ENCODE peak calls at places on chromosomes 1 and 21, in six cellular contexts. J is IMR-90, Z is mesendoderm, H is H1, N is H9, X is neuronal stem cell. C is an unnamed sample. For H3K27me3, the result is how much of the 10 kb centered on the place peaks cover.

GRCh38 chr1:236289492-236290131 is 7.9 kb upstream of the ERO1B start:
- DNase-seq in J (no peak), Z (no peak), H (no peak), N (no peak), X (no peak), C (no peak)

GRCh38 chr1:202241376-202242079 is 47.9 kb downstream of the LGR6 start:
- DNase-seq in J (no peak), Z (no peak), H (no peak), N (peak), X (no peak), C (no peak)

GRCh38 chr1:18038051-18038450 is 69.5 kb upstream of the IGSF21 start:
- DNase-seq in J (no peak), Z (no peak), H (no peak), N (no peak), X (no peak), C (no peak)

GRCh38 chr1:12532405-12533315 is 85.3 kb downstream of the DHRS3 start:
- DNase-seq in J (no peak), Z (no peak), H (no peak), N (no peak), X (no peak), C (no peak)

GRCh38 chr1:42418516-42418915 is 37.3 kb downstream of the ZMYND12 start:
- DNase-seq in J (no peak), Z (peak), H (no peak), N (no peak), X (no peak), C (no peak)

GRCh38 chr1:170881268-170882265 is 53.8 kb upstream of the MROH9 start:
- DNase-seq in J (peak), Z (peak), H (no peak), N (no peak), X (peak), C (peak)

GRCh38 chr21:44298301-44298700 is 1.6 kb upstream of the PFKL start:
- DNase-seq in J (peak), Z (no peak), H (no peak), N (no peak), X (no peak), C (no peak)

GRCh38 chr1:94247146-94248094 is 10.0 kb upstream of the ARHGAP29 start:
- DNase-seq in J (peak), Z (peak), H (peak), N (peak), X (peak), C (peak)

GRCh38 chr1:154741747-154742495 is 128.2 kb downstream of the KCNN3 start:
- DNase-seq in J (no peak), Z (peak), H (peak), N (peak), X (no peak), C (no peak)

GRCh38 chr1:248906741-248907661 is 966 bp downstream of the PGBD2 start:
- DNase-seq in J (peak), Z (no peak), H (no peak), N (no peak), X (peak), C (no peak)

GRCh38 chr1:207500306-207500705 is 4.3 kb downstream of the CR1 start:
- DNase-seq in J (no peak), Z (no peak), H (no peak), N (no peak), X (no peak), C (no peak)
- H3K27me3 ChIP-seq in J (under half), Z (under half), H (under half), N (under half), X (under half), C (under half)

GRCh38 chr1:39857479-39857878 is 25.8 kb downstream of the TRIT1 start:
- DNase-seq in J (no peak), Z (no peak), H (no peak), N (no peak), X (no peak), C (no peak)
- H3K18ac ChIP-seq in J (no peak), Z (no peak), H (no peak), N (no peak), X (no peak), C (no peak)

GRCh38 chr21:35840197-35840799 is 220.0 kb downstream of the SETD4 start:
- DNase-seq in J (peak), Z (peak), H (no peak), N (no peak), X (peak), C (peak)

GRCh38 chr21:35840949-35841348 is 219.4 kb downstream of the SETD4 start:
- DNase-seq in J (no peak), Z (no peak), H (no peak), N (no peak), X (no peak), C (no peak)

GRCh38 chr21:35849131-35849530 is 211.2 kb downstream of the SETD4 start:
- DNase-seq in J (peak), Z (no peak), H (no peak), N (no peak), X (no peak), C (no peak)

GRCh38 chr21:35838987-35839763 is 221.2 kb downstream of the SETD4 start:
- DNase-seq in J (no peak), Z (no peak), H (no peak), N (no peak), X (no peak), C (no peak)

GRCh38 chr21:35843911-35844667 is 216.2 kb downstream of the SETD4 start:
- DNase-seq in J (no peak), Z (no peak), H (no peak), N (no peak), X (no peak), C (no peak)
- H3K23ac ChIP-seq in J (no peak), Z (no peak), H (no peak), N (no peak), X (no peak), C (no peak)

GRCh38 chr1:3135073-3135745 is 66.2 kb downstream of the PRDM16 start:
- DNase-seq in J (no peak), Z (peak), H (peak), N (no peak), X (no peak), C (no peak)
- H3K27me3 ChIP-seq in J (under half), Z (under half), H (under half), N (under half), X (under half), C (under half)

GRCh38 chr1:19336543-19336942 is 24.4 kb downstream of the SLC66A1 start:
- DNase-seq in J (peak), Z (no peak), H (no peak), N (no peak), X (no peak), C (no peak)
- H3K18ac ChIP-seq in J (no peak), Z (no peak), H (no peak), N (no peak), X (no peak), C (no peak)

GRCh38 chr1:228170666-228171065 is 5.1 kb downstream of the IBA57 start:
- DNase-seq in J (no peak), Z (no peak), H (no peak), N (no peak), X (no peak), C (no peak)
- H3K23ac ChIP-seq in J (no peak), Z (no peak), H (no peak), N (no peak), X (peak), C (no peak)

C was measured in mesenchymal stem cell.